ENCODE peak calls at places on chromosomes 5 and 9, in eight cellular contexts. V is fibroblast of the aortic adventitia, R is progenitor cell of endocrine pancreas, C is tibial artery, Q is epithelial cell of esophagus, Y is HFFc6, A is coronary artery, N is mesothelial cell of epicardium. M is an unnamed sample.

GRCh38 chr9:100428871-100429654 is 2.1 kb downstream of the MSANTD3 start:
- DNase-seq in N (no peak), Y (peak), A (no peak), Q (peak), V (peak), R (no peak), C (peak), M (no peak)

GRCh38 chr5:1930501-1930879 is 47.8 kb upstream of the IRX4 start:
- DNase-seq in V (no peak), Y (no peak), A (no peak), C (no peak), Q (no peak), N (no peak), R (no peak), M (peak)

GRCh38 chr5:153276151-153276550 is 214.3 kb upstream of the GRIA1 start:
- DNase-seq in N (peak), R (peak), C (no peak), A (no peak), Y (no peak), V (peak), Q (peak), M (peak)

GRCh38 chr9:38043931-38044623 is 24.9 kb downstream of the SHB start:
- DNase-seq in N (no peak), Y (no peak), Q (peak), R (no peak), C (no peak), V (no peak), A (no peak), M (no peak)

GRCh38 chr9:135716045-135716444 is 14.1 kb downstream of the KCNT1 start:
- DNase-seq in N (no peak), R (no peak), A (no peak), Y (no peak), V (no peak), Q (no peak), C (no peak), M (no peak)

GRCh38 chr5:139901971-139902370 is 106.4 kb downstream of the PSD2 start:
- DNase-seq in R (no peak), Y (no peak), A (no peak), V (no peak), Q (no peak), N (no peak), C (no peak), M (no peak)

GRCh38 chr9:114706709-114707108 is 24.7 kb upstream of the TEX48 start:
- DNase-seq in Q (no peak), Y (no peak), C (no peak), N (no peak), R (no peak), V (no peak), A (no peak), M (no peak)

GRCh38 chr5:126490167-126490937 is 67.1 kb downstream of the GRAMD2B start:
- DNase-seq in C (peak), Y (no peak), Q (peak), R (no peak), A (no peak), N (no peak), V (peak), M (peak)

GRCh38 chr9:129245276-129245675 is 67.2 kb upstream of the IER5L start:
- DNase-seq in R (no peak), V (no peak), Q (peak), N (no peak), C (peak), Y (no peak), A (no peak), M (no peak)

GRCh38 chr5:88824892-88825781 is 57.8 kb downstream of the MEF2C start:
- DNase-seq in C (no peak), Y (peak), R (no peak), Q (no peak), N (no peak), A (no peak), V (peak), M (no peak)

GRCh38 chr9:111352545-111352944 is 22.5 kb upstream of the OR2K2 start:
- DNase-seq in Y (no peak), V (no peak), N (no peak), Q (no peak), A (no peak), C (no peak), R (no peak), M (no peak)

GRCh38 chr9:137176302-137177182 is 4.7 kb upstream of the TMEM210 start:
- DNase-seq in N (no peak), C (no peak), A (no peak), Q (peak), V (peak), Y (no peak), R (no peak), M (no peak)

GRCh38 chr9:136088939-136089696 is 6.0 kb downstream of the NACC2 start:
- DNase-seq in Q (no peak), Y (no peak), C (no peak), A (no peak), R (no peak), V (no peak), N (no peak), M (no peak)

GRCh38 chr9:1018121-1018520 is 32.0 kb upstream of the DMRT2 start:
- DNase-seq in C (no peak), V (peak), N (no peak), A (no peak), Q (peak), Y (peak), R (no peak), M (no peak)

GRCh38 chr5:79850316-79850822 is 140.7 kb downstream of the MTX3 start:
- DNase-seq in Q (no peak), V (peak), C (no peak), N (peak), A (peak), Y (no peak), R (no peak), M (no peak)

GRCh38 chr5:175575301-175575700 is 82.6 kb upstream of the HRH2 start:
- DNase-seq in Y (no peak), A (no peak), R (no peak), V (no peak), N (no peak), Q (no peak), C (no peak), M (no peak)

GRCh38 chr9:90547896-90548295 is 94.7 kb downstream of the DIRAS2 start:
- DNase-seq in N (no peak), Q (peak), R (no peak), Y (no peak), V (no peak), C (no peak), A (no peak), M (no peak)

GRCh38 chr9:2815661-2816060 is 28.2 kb downstream of the PUM3 start:
- DNase-seq in Q (no peak), N (no peak), A (no peak), Y (no peak), V (no peak), R (no peak), C (no peak), M (no peak)

GRCh38 chr9:93154293-93154903 is 20.3 kb upstream of the NINJ1 start:
- DNase-seq in R (peak), Q (peak), A (no peak), V (no peak), C (no peak), N (no peak), Y (no peak), M (peak)

GRCh38 chr5:67299317-67299716 is 102.7 kb upstream of the CD180 start:
- DNase-seq in Q (no peak), R (no peak), A (no peak), Y (no peak), C (no peak), V (peak), N (no peak), M (no peak)

GRCh38 chr5:84362061-84362720 is 22.5 kb downstream of the EDIL3 start:
- DNase-seq in N (no peak), A (no peak), C (no peak), R (no peak), Y (no peak), V (peak), Q (peak), M (no peak)

GRCh38 chr5:1409386-1410110 is 35.7 kb downstream of the SLC6A3 start:
- DNase-seq in V (peak), N (peak), C (peak), Y (no peak), Q (peak), R (peak), A (no peak), M (peak)

GRCh38 chr5:11010811-11011210 is 249.8 kb upstream of the DAP start:
- DNase-seq in R (no peak), Q (no peak), Y (no peak), V (no peak), A (no peak), C (no peak), N (no peak), M (no peak)

GRCh38 chr5:157271740-157272271 is 5.9 kb downstream of the CYFIP2 start:
- DNase-seq in Y (no peak), N (no peak), A (no peak), V (no peak), C (no peak), R (no peak), Q (no peak), M (no peak)

GRCh38 chr9:107541523-107541922 is 52.0 kb upstream of the KLF4 start:
- DNase-seq in R (no peak), C (no peak), Q (no peak), Y (no peak), N (no peak), A (no peak), V (no peak), M (no peak)

GRCh38 chr5:51371052-51371451 is 12.2 kb upstream of the ISL1 start:
- DNase-seq in C (no peak), V (no peak), Q (no peak), A (no peak), N (no peak), Y (no peak), R (no peak), M (no peak)

GRCh38 chr5:144333336-144333920 is 162.8 kb downstream of the KCTD16 start:
- DNase-seq in Y (no peak), A (no peak), V (peak), Q (peak), C (no peak), N (no peak), R (no peak), M (no peak)

GRCh38 chr5:96780626-96781025 is 27.1 kb downstream of the ERAP1 start:
- DNase-seq in Y (peak), A (no peak), C (no peak), Q (peak), V (no peak), R (no peak), N (no peak), M (no peak)

GRCh38 chr5:107669543-107670027 is 1.2 kb downstream of the EFNA5 start:
- DNase-seq in Q (peak), V (peak), R (peak), N (peak), A (no peak), Y (no peak), C (peak), M (peak)

GRCh38 chr5:180235846-180236245 is 26.8 kb upstream of the RASGEF1C start:
- DNase-seq in N (no peak), Q (peak), Y (no peak), R (no peak), C (no peak), V (no peak), A (no peak), M (no peak)

GRCh38 chr5:68074048-68074632 is 141.4 kb upstream of the PIK3R1 start:
- DNase-seq in V (peak), Y (no peak), Q (peak), C (no peak), N (no peak), A (no peak), R (no peak), M (no peak)

GRCh38 chr5:160221082-160221481 is 8.2 kb upstream of the FABP6 start:
- DNase-seq in A (no peak), Q (no peak), N (no peak), C (no peak), R (no peak), Y (no peak), V (no peak), M (no peak)

GRCh38 chr5:37962389-37962788 is 122.5 kb upstream of the GDNF start:
- DNase-seq in Y (no peak), C (no peak), N (no peak), R (no peak), V (no peak), A (no peak), Q (no peak), M (no peak)

GRCh38 chr9:4630836-4631235 is 31.3 kb upstream of the PLPP6 start:
- DNase-seq in C (no peak), R (no peak), N (no peak), A (no peak), Q (no peak), V (no peak), Y (no peak), M (no peak)

GRCh38 chr5:78649816-78650561 is 1.4 kb upstream of the LHFPL2 start:
- DNase-seq in R (no peak), N (no peak), A (no peak), C (no peak), Q (no peak), Y (peak), V (peak), M (no peak)

GRCh38 chr9:123401879-123402513 is 46.0 kb downstream of the CRB2 start:
- DNase-seq in V (peak), Y (peak), Q (peak), C (no peak), A (no peak), N (no peak), R (peak), M (peak)

GRCh38 chr9:79254900-79255651 is 316.7 kb upstream of the TLE4 start:
- DNase-seq in V (peak), A (no peak), R (no peak), N (no peak), Q (peak), Y (no peak), C (no peak), M (no peak)

GRCh38 chr5:65506961-65507360 is 25.2 kb upstream of the ADAMTS6 start:
- DNase-seq in Q (no peak), C (no peak), Y (peak), N (no peak), V (peak), A (no peak), R (no peak), M (no peak)

DNA sequence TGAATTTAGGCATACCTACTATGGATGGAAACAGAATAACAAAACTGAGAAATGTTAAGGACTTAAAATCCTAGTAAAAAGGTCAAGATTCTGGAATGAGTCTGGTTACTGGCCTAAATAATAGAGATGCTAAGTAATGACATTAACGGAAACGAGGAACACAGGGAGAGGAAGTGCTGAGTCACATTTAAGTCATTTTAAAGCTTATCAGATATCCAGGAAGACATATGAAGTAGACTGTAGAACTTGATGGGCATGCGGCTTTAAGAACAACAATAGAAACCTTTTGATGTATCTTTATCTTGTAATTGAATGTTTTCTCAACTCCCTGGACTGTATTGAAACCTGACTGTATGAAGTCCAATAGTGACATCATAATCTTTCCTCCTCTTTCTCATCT is 1251.4 kb upstream of the CDH6 start:
- DNase-seq in Q (no peak), N (no peak), A (no peak), R (no peak), C (no peak), V (no peak), Y (no peak), M (no peak)
- TF ChIP-seq CTCF in Q (no peak), N (no peak), A (no peak), R (no peak), C (no peak), V (no peak), Y (no peak), M (no peak)

DNA sequence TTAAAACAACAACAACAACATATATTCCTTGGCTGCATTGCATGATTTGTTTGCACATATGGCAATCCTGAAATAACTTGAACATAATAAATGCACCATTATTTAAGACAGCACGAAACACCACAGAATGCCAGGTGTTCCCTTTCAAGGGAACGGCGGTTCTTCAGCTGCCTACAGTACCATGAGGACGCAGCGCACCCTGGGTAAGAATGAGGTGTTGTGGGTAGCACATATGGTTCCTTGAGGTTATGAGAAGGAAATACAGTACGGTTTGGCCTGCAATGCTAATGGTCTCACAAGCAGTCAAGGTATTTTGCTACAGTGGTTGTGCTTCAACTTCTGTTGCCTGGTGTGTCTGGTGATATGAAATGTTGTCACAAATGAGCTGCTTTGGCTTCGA is 174.8 kb downstream of the SLC12A2 start:
- DNase-seq in V (no peak), C (no peak), R (no peak), Q (no peak), Y (no peak), A (no peak), N (no peak), M (no peak)
- TF ChIP-seq CTCF in V (no peak), C (no peak), R (no peak), Q (no peak), Y (no peak), A (no peak), N (no peak), M (no peak)

GRCh38 chr9:33816327-33817252 is at the start of gene UBE2R2:
- DNase-seq in V (peak), C (peak), Q (peak), R (peak), A (peak), N (peak), Y (peak), M (peak)
- TF ChIP-seq CTCF in V (no peak), C (no peak), Q (no peak), R (no peak), A (no peak), N (no peak), Y (no peak), M (no peak)

GRCh38 chr5:90529939-90530677 is 724 bp upstream of the LYSMD3 start:
- DNase-seq in A (peak), C (peak), N (peak), Q (peak), V (peak), Y (peak), R (peak), M (peak)
- TF ChIP-seq CTCF in A (peak), C (peak), N (no peak), Q (peak), V (peak), Y (peak), R (peak), M (peak)

GRCh38 chr5:177554474-177555111 is at the start of gene FAM193B:
- DNase-seq in Q (peak), A (peak), N (peak), R (peak), Y (peak), C (peak), V (peak), M (peak)
- TF ChIP-seq CTCF in Q (peak), A (no peak), N (no peak), R (peak), Y (peak), C (no peak), V (peak), M (peak)

DNA sequence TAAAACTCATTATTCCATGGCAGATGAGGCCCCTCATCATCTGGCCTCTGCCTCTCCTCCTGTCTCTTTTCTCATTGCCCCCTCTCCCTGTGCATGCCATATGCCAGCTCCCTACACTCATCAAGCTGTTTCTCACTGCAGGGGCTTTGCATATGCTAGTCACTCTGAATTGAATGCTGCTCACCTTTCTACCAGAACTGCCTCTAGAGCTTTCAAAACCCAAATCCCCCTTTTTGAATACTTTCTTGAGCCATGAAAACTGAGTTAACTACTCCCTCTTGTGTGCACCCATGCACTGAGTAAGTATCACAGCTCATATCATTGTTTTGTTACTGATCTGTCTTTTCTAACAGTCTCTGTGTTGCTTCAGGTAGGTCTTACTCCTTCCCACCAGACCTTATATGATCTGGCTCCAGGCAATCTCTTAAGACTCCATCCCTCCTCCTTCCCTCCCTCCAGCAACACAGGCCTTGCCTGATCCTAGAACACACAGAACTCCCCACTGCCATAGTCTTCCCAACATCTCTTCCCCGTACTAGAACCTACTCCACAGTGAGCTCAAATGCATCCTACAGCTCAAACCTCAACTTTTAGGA is 60.5 kb downstream of the ASTN2 start:
- DNase-seq in N (no peak), A (no peak), C (no peak), Y (no peak), R (no peak), V (no peak), Q (no peak), M (no peak)
- TF ChIP-seq CTCF in N (no peak), A (no peak), C (no peak), Y (no peak), R (no peak), V (no peak), Q (no peak), M (no peak)

M was measured in neural crest cell.